ENCODE peak calls at places on chromosomes 1 and 21, in eight cellular contexts. W is H1, E is sigmoid colon, Z is esophagus squamous epithelium, I is A549, R is esophagus muscularis mucosa, X is heart left ventricle, T is breast epithelium. K is an unnamed sample.

GRCh38 chr1:109379422-109379821 is 18.3 kb downstream of the SORT1 start:
- DNase-seq in W (no peak), E (no peak), Z (no peak), I (no peak), R (no peak), X (no peak), T (no peak), K (no peak)

GRCh38 chr1:81573458-81573857 is 227.3 kb upstream of the ADGRL2 start:
- DNase-seq in W (no peak), E (no peak), Z (no peak), I (no peak), R (no peak), X (no peak), T (no peak), K (no peak)

GRCh38 chr1:244843148-244843978 is 7.9 kb downstream of the COX20 start:
- DNase-seq in W (no peak), E (no peak), Z (no peak), I (no peak), R (no peak), X (no peak), T (no peak), K (no peak)

GRCh38 chr1:84853743-84854721 is 39.0 kb downstream of the LPAR3 start:
- DNase-seq in W (no peak), E (no peak), Z (no peak), I (peak; percentile 10), R (peak; percentile 87), X (no peak), T (no peak), K (no peak)

GRCh38 chr1:153546796-153547559 is 1.4 kb upstream of the S100A4 start:
- DNase-seq in W (no peak), E (no peak), Z (no peak), I (no peak), R (no peak), X (peak; percentile 10), T (no peak), K (no peak)

GRCh38 chr1:24109686-24110475 is 2.1 kb downstream of the MYOM3 start:
- DNase-seq in W (no peak), E (no peak), Z (no peak), I (no peak), R (no peak), X (no peak), T (no peak), K (no peak)

GRCh38 chr1:56189946-56190920 is 389.1 kb downstream of the PLPP3 start:
- DNase-seq in W (no peak), E (no peak), Z (no peak), I (no peak), R (no peak), X (peak; percentile 20), T (no peak), K (no peak)

GRCh38 chr1:6244401-6245054 is 549 bp downstream of the HES3 start:
- DNase-seq in W (no peak), E (no peak), Z (no peak), I (no peak), R (no peak), X (no peak), T (no peak), K (no peak)

GRCh38 chr1:171841931-171842723 is 829 bp downstream of the DNM3 start:
- DNase-seq in W (no peak), E (peak; percentile 64), Z (no peak), I (peak; percentile 20), R (no peak), X (peak; percentile 18), T (no peak), K (no peak)

GRCh38 chr1:115183711-115184259 is 94.5 kb upstream of the TSPAN2 start:
- DNase-seq in W (no peak), E (peak; percentile 69), Z (no peak), I (no peak), R (peak; percentile 92), X (no peak), T (no peak), K (no peak)

GRCh38 chr1:208513799-208514198 is 269.6 kb upstream of the PLXNA2 start:
- DNase-seq in W (no peak), E (no peak), Z (no peak), I (no peak), R (peak; percentile 47), X (no peak), T (no peak), K (no peak)

GRCh38 chr1:72197786-72198185 is 84.6 kb downstream of the NEGR1 start:
- DNase-seq in W (no peak), E (no peak), Z (no peak), I (no peak), R (no peak), X (no peak), T (no peak), K (no peak)

GRCh38 chr1:239654998-239655397 is 268.6 kb downstream of the CHRM3 start:
- DNase-seq in W (no peak), E (no peak), Z (no peak), I (no peak), R (no peak), X (no peak), T (no peak), K (no peak)

GRCh38 chr1:239662950-239663349 is 276.6 kb downstream of the CHRM3 start:
- DNase-seq in W (no peak), E (no peak), Z (no peak), I (no peak), R (no peak), X (no peak), T (no peak), K (no peak)

GRCh38 chr1:239657291-239657690 is 270.9 kb downstream of the CHRM3 start:
- DNase-seq in W (no peak), E (no peak), Z (no peak), I (no peak), R (no peak), X (no peak), T (no peak), K (no peak)
- H3K4me1 ChIP-seq in W (no peaks in the 10 kb centered on the region), E (no peaks in the 10 kb centered on the region), Z (no peaks in the 10 kb centered on the region), I (no peaks in the 10 kb centered on the region), R (peaks cover 29% of the 10 kb centered on the region), X (no peaks in the 10 kb centered on the region), T (no peaks in the 10 kb centered on the region), K (no peaks in the 10 kb centered on the region)

DNA sequence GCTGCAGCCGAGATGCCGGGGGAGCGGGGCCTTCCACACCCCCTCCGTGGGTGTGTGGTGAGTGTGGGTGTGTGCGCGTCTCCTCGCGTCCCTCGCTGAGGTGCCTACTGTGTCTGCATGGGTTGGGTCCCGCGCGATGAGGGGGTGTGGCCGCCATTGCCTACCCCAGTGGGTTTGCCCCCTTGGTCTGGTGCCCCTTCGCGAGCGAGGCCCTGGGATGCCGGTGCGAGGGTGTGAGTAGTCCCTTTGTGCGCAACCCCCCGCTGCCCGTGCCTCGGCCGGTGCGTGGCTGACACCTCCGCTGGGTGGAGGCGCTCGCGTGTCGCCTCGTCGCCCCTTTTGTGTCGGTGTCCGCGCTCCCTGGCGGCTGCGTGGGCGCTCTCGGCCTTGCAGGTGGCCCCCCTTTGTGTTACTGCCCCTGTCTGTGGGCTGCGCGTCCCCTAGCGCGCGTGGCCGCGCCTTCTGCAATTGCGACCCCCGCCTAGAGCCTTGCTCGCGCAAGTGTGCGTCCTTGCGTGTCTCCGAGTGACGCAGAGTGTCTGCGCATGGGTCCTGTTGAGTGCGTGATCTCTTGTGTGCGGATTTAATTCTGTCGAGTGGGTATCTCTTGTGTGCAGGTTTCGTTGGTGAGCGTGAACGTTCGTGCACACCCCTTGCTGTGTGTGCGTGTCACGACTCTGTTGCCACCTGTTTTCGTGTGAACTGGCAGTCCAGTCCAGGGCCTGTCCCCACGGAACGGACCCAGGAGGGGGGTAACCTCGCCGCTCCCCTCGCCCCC is 552 bp downstream of the TTC3 start:
- DNase-seq in W (no peak), E (peak; percentile 86), Z (no peak), I (no peak), R (no peak), X (peak; percentile 61), T (peak; percentile 55), K (no peak)
- TF ChIP-seq POLR2A in W (no peak), E (no peak), Z (no peak), I (no peak), R (no peak), X (no peak), T (no peak), K (no peak)

DNA sequence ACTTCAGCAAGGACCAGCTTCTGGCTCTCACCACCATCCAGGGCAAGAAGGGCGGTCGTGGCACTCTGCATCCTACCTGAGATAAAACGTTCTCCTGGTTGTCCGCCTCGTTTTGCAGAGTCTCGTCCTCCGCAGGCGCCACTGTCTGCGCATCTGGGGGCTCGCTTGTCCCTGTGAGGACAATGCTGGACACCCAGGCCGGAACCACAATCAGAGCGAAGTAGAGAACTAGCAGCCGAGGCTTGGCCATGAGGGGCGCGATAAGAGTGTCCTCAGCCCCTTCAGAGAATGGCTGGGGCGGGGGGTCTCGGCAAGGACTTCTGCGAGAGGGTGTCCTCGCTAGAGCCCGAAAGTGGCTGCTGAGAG is 505 bp downstream of the OLFML2B start:
- DNase-seq in W (no peak), E (no peak), Z (no peak), I (no peak), R (no peak), X (no peak), T (no peak), K (no peak)
- H3K4me3 ChIP-seq in W (peak overlapping the region; percentile 64), E (peak overlapping the region; percentile 69), Z (peak overlapping the region; percentile 61), I (peak overlapping the region; percentile 68), R (peak overlapping the region; percentile 68), X (peak overlapping the region; percentile 59), T (peak overlapping the region; percentile 60), K (peak overlapping the region; percentile 43)

DNA sequence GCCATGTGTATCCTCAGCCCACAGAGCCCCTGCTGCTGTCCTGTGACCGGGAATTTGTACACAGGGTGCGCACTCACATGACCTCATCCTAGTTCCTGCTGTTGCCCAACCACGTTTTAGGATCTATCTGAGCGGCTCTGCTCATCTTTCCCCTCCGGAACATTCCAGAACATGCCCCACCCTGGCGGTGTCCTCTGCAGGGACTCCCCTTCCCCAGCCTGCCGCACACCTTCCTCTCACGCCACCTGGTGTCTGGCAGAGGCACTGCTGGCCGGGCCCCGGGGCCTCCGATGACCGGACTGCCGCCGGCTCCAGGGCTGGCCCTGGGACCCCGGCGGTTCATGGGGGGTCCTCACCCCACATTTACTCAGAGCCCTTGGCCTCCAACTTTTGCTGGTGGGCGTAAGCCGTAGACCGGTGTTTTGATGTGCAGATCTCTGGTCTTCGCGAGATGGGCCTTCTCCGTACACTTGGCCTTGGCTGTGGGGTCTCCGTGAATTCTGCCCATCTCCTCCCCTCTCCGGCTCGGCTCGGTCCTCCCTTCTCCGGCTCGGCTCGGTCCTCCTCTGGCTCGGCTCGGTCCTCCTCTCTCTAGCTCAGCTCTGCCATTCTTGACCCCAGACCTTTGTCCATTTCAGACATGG is 29.5 kb downstream of the ARHGEF16 start:
- DNase-seq in W (peak; percentile 44), E (no peak), Z (no peak), I (peak; percentile 23), R (no peak), X (no peak), T (no peak), K (peak; percentile 14)
- H3K4me1 ChIP-seq in W (no peaks in the 10 kb centered on the region), E (no peaks in the 10 kb centered on the region), Z (peaks cover 14% of the 10 kb centered on the region), I (peaks cover 16% of the 10 kb centered on the region), R (no peaks in the 10 kb centered on the region), X (no peaks in the 10 kb centered on the region), T (no peaks in the 10 kb centered on the region), K (no peaks in the 10 kb centered on the region)